ENCODE peak calls at places on chromosomes 4 and X, in ten cellular contexts. Q, N, B, L, K, Y, U, H, D and Z are unnamed samples.

GRCh38 chr4:186029731-186030421 is 39.1 kb upstream of the TLR3 start:
- DNase-seq in Q (peak), N (no peak), B (peak), L (peak), K (peak), Y (no peak), U (peak), H (no peak), D (peak), Z (no peak)

GRCh38 chrX:13487731-13488505 is 81.5 kb upstream of the EGFL6 start:
- DNase-seq in Q (peak), N (peak), B (peak), L (peak), K (no peak), Y (no peak), U (peak), H (peak), D (peak), Z (peak)

GRCh38 chrX:68440940-68441339 is 7.6 kb upstream of the OPHN1 start:
- DNase-seq in Q (peak), N (peak), B (no peak), L (peak), K (no peak), Y (no peak), U (no peak), H (peak), D (peak), Z (no peak)

GRCh38 chr4:57369446-57369845 is 259.3 kb upstream of the IGFBP7 start:
- DNase-seq in Q (no peak), N (no peak), B (no peak), L (no peak), K (no peak), Y (no peak), U (no peak), H (no peak), D (no peak), Z (no peak)

GRCh38 chrX:14039344-14039743 is 9.7 kb upstream of the GEMIN8 start:
- DNase-seq in Q (peak), N (peak), B (no peak), L (no peak), K (no peak), Y (no peak), U (peak), H (peak), D (peak), Z (peak)

GRCh38 chrX:53223955-53224859 is 800 bp downstream of the KDM5C start:
- DNase-seq in Q (no peak), N (no peak), B (peak), L (no peak), K (peak), Y (no peak), U (no peak), H (peak), D (peak), Z (no peak)

GRCh38 chr4:109559625-109559982 is 442 bp upstream of the MCUB start:
- DNase-seq in Q (no peak), N (no peak), B (no peak), L (peak), K (peak), Y (no peak), U (no peak), H (no peak), D (peak), Z (no peak)

GRCh38 chr4:165787516-165788274 is 85.3 kb upstream of the TLL1 start:
- DNase-seq in Q (no peak), N (no peak), B (no peak), L (no peak), K (no peak), Y (no peak), U (no peak), H (no peak), D (no peak), Z (no peak)

GRCh38 chrX:101362116-101362515 is 13.6 kb upstream of the TIMM8A start:
- DNase-seq in Q (no peak), N (no peak), B (no peak), L (no peak), K (no peak), Y (no peak), U (no peak), H (no peak), D (no peak), Z (no peak)

GRCh38 chr4:185719493-185719843 is 92.5 kb downstream of the SORBS2 start:
- DNase-seq in Q (no peak), N (no peak), B (no peak), L (no peak), K (no peak), Y (no peak), U (no peak), H (no peak), D (no peak), Z (no peak)

GRCh38 chrX:106707771-106708454 is 18.6 kb upstream of the RNF128 start:
- DNase-seq in Q (no peak), N (no peak), B (no peak), L (no peak), K (no peak), Y (no peak), U (no peak), H (no peak), D (no peak), Z (no peak)

GRCh38 chrX:30313322-30313721 is 4.1 kb upstream of the NR0B1 start:
- DNase-seq in Q (no peak), N (no peak), B (no peak), L (no peak), K (no peak), Y (no peak), U (no peak), H (no peak), D (no peak), Z (no peak)

GRCh38 chr4:128241425-128241913 is 46.1 kb downstream of the PGRMC2 start:
- DNase-seq in Q (no peak), N (no peak), B (peak), L (no peak), K (no peak), Y (no peak), U (peak), H (no peak), D (no peak), Z (no peak)

GRCh38 chr4:55736605-55737183 is 82.9 kb upstream of the EXOC1L start:
- DNase-seq in Q (no peak), N (no peak), B (no peak), L (no peak), K (no peak), Y (no peak), U (no peak), H (peak), D (no peak), Z (peak)

GRCh38 chr4:53990641-53991040 is 73.8 kb downstream of the CHIC2 start:
- DNase-seq in Q (no peak), N (no peak), B (no peak), L (no peak), K (no peak), Y (no peak), U (no peak), H (no peak), D (no peak), Z (no peak)

GRCh38 chr4:106344324-106344970 is 24.1 kb downstream of the GIMD1 start:
- DNase-seq in Q (no peak), N (no peak), B (no peak), L (no peak), K (no peak), Y (no peak), U (no peak), H (no peak), D (no peak), Z (no peak)

GRCh38 chrX:23317799-23318724 is 16.6 kb upstream of the PTCHD1 start:
- DNase-seq in Q (peak), N (no peak), B (no peak), L (no peak), K (no peak), Y (no peak), U (no peak), H (peak), D (peak), Z (peak)

GRCh38 chr4:6687947-6688878 is 5.5 kb upstream of the S100P start:
- DNase-seq in Q (no peak), N (no peak), B (peak), L (no peak), K (no peak), Y (no peak), U (no peak), H (no peak), D (no peak), Z (peak)

GRCh38 chr4:4607336-4608213 is 65.7 kb upstream of the STX18 start:
- DNase-seq in Q (no peak), N (no peak), B (no peak), L (no peak), K (no peak), Y (no peak), U (no peak), H (no peak), D (no peak), Z (no peak)

GRCh38 chrX:139877710-139878414 is 55.0 kb downstream of the ATP11C start:
- DNase-seq in Q (no peak), N (no peak), B (no peak), L (no peak), K (no peak), Y (no peak), U (no peak), H (no peak), D (no peak), Z (peak)

GRCh38 chrX:68163446-68163845 is 269.8 kb downstream of the OPHN1 start:
- DNase-seq in Q (no peak), N (no peak), B (no peak), L (no peak), K (no peak), Y (no peak), U (no peak), H (no peak), D (no peak), Z (no peak)

GRCh38 chr4:7970031-7970946 is 30.6 kb upstream of the AFAP1 start:
- DNase-seq in Q (no peak), N (peak), B (peak), L (no peak), K (no peak), Y (no peak), U (no peak), H (no peak), D (peak), Z (no peak)
- TF ChIP-seq POLR2A in Q (no peak), N (no peak), B (no peak), L (no peak), K (no peak), Y (peak), U (no peak), H (no peak), D (peak), Z (no peak)

DNA sequence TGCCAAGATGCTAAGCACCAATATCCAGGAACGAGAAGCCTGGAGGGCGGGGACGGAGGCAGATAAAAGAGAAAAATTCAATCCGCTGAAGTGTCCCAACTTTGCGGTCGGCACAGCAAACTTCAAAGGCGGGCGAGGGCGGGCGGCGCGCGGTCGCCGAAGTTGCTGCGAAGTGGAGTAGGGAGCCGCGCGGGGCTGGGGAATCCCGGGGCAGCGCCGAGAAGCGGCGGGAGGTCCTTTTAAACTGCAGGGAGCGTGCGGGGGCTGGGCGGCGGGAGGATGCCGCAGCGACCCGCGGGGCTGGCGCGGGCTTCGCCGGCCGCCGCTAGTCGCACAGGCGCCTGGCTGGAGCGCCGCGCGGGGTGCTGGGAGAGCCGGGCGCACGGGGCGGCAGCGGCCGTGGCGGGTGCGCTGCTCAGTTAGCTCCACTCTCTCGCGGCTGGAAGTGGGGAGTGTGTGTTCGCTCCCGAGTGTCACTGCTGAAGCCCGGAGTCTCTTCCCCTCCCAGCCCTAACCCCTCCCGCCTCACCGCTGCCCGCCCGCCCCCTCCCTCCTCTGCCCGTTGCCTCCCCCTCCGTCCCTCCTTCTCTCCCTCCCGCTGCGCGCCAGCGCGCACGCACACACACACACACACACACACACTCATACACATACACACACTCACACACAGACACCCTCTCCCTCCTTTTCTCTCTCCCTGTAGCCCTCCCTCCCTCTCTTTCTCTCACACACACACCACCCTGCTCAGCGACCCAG is at the start of gene NDNF:
- DNase-seq in Q (peak), N (peak), B (no peak), L (peak), K (peak), Y (no peak), U (no peak), H (no peak), D (peak), Z (no peak)
- TF ChIP-seq POLR2A in Q (no peak), N (no peak), B (no peak), L (no peak), K (no peak), Y (peak), U (no peak), H (no peak), D (peak), Z (no peak)

DNA sequence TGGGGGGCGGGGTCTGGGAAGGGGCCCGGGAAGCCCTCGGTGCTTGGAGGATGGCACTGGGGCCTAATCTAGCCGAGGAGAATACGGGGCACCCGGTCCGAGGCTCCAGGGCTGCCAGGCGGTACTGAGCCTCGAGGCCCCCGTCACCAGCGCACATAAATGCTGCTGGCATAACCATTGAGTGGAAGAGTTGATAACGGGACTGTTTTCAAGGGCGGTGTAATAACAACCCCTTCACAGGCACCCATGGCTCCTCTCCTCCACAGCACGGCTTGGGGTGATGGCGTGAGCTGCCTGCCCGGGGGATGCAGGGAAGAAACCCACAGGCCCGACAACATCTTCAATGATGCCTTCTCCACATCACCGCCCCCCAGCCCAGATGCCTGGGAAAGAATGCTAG is 130.7 kb downstream of the FAM53A start:
- DNase-seq in Q (no peak), N (no peak), B (no peak), L (no peak), K (peak), Y (no peak), U (no peak), H (no peak), D (no peak), Z (no peak)
- TF ChIP-seq POLR2A in Q (no peak), N (no peak), B (no peak), L (no peak), K (no peak), Y (no peak), U (no peak), H (no peak), D (no peak), Z (no peak)

GRCh38 chr4:86934147-86934771 is 552 bp upstream of the AFF1 start:
- DNase-seq in Q (no peak), N (no peak), B (no peak), L (no peak), K (no peak), Y (no peak), U (peak), H (no peak), D (peak), Z (peak)

GRCh38 chr4:86935499-86935832 is 655 bp downstream of the AFF1 start:
- DNase-seq in Q (no peak), N (peak), B (peak), L (no peak), K (no peak), Y (peak), U (peak), H (no peak), D (no peak), Z (peak)

GRCh38 chr4:86939123-86939522 is 4.3 kb downstream of the AFF1 start:
- DNase-seq in Q (no peak), N (no peak), B (no peak), L (no peak), K (no peak), Y (no peak), U (no peak), H (no peak), D (no peak), Z (peak)

GRCh38 chr4:86935833-86936721 is 1.3 kb downstream of the AFF1 start:
- DNase-seq in Q (peak), N (peak), B (peak), L (peak), K (peak), Y (no peak), U (peak), H (peak), D (peak), Z (peak)

GRCh38 chr4:86934772-86935498 is at the start of gene AFF1:
- DNase-seq in Q (peak), N (peak), B (peak), L (peak), K (peak), Y (peak), U (peak), H (peak), D (peak), Z (peak)
- TF ChIP-seq POLR2A in Q (peak), N (peak), B (no peak), L (peak), K (no peak), Y (peak), U (no peak), H (peak), D (peak), Z (peak)

GRCh38 chr4:140756292-140757219 is at the start of gene TBC1D9:
- DNase-seq in Q (peak), N (peak), B (peak), L (peak), K (peak), Y (peak), U (peak), H (no peak), D (peak), Z (peak)
- TF ChIP-seq POLR2A in Q (peak), N (peak), B (peak), L (no peak), K (no peak), Y (peak), U (no peak), H (no peak), D (peak), Z (no peak)

DNA sequence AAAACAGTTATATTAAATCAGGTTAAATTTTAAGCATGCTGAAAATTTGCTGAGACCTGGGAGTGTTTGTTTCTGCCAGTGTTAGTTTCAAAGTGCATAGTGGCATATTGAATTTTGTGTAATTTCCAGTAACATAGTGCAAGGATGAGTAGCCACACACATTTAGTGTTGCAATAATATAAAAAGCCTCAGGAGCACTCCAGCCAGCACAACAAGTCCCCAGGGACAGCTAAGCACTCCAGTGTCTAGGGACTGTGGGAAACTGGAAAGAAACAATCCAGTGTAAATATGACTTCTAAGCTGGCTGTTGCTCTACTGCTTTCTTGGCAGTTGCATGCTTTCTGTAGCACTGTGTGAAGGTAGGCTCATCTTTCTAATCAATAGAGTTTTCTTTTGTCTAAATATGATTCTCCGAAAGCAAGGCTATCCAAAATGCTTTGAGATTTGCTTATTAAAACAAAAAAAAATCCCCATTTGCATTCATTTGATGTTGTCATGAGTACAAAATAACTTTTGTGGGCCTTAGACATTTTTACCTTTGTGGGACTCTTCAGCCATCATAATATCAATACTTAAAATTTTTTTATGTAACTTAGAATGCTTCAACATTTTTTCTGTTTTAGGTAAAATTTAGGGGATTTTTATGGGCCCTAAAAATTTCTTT is 24.2 kb upstream of the CXCL2 start:
- DNase-seq in Q (peak), N (no peak), B (no peak), L (no peak), K (no peak), Y (no peak), U (no peak), H (no peak), D (no peak), Z (peak)
- TF ChIP-seq POLR2A in Q (no peak), N (no peak), B (no peak), L (no peak), K (no peak), Y (no peak), U (no peak), H (no peak), D (no peak), Z (no peak)

DNA sequence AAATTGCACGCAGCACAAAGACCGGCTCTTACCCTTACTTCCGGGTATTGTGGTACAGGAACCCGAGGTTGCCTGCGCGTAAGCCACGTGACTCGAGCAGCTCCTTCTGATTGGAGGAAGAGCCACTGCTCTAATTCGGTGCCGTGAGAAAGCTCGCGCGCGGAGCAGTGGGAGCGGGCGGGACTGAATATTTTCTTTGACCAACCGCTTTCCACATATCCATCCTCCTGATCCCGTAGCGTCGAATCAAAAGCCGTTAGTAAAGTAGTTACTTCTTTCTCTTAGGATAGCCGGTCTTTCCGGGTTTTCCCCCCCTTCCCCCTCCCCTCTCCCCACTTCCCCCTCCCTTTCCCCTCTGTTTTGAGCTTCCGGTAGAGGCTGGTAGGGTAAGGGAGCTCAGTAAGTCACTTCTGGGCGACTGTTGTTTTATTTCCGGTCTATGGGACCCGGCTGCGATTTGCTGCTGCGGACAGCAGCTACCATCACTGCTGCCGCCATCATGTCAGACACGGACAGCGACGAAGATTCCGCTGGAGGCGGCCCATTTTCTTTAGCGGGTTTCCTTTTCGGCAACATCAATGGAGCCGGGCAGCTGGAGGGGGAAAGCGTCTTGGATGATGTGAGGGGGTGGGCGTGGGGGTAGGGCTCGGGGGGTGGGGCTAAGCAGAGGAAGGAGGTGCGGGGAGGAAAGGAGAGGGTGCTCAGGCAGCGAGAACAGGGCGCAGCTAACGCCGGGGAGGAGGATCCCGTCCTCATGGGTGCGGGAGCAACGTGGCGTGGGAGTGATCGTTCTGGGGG is at the start of gene TAF1:
- DNase-seq in Q (peak), N (peak), B (peak), L (peak), K (peak), Y (peak), U (peak), H (peak), D (peak), Z (peak)
- TF ChIP-seq POLR2A in Q (peak), N (no peak), B (no peak), L (no peak), K (peak), Y (no peak), U (no peak), H (peak), D (peak), Z (peak)

DNA sequence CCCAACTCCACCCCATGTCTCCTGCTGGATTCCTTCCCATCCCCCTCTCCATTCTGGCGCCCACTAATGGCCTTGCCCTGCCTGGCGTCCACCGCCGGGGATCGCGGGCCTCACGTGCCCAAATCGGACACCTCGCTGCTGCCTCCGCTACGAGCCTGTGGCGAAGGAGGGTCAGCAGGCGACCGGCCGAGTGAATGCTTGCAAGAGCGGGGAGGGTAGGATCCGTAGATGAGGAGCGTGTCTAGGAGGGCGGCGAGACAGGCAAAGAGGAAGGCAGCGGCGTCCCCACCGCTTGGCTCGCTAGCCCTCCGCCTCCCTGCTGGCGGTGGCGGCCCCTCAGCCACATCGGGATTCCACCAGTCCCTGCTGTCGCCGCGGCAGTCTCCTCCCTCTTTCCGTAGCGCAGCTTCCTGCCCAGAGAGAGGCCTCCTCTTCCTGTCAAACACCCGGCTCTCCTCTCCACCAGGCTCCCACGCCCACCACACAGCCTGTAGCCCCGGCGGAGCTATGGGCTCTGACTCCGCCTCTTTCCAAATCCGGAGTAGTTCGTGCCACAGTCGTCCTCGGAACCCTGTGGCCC is at the start of gene SPIN2B:
- DNase-seq in Q (peak), N (peak), B (peak), L (peak), K (peak), Y (peak), U (peak), H (peak), D (peak), Z (peak)
- TF ChIP-seq POLR2A in Q (peak), N (peak), B (no peak), L (no peak), K (no peak), Y (peak), U (no peak), H (peak), D (peak), Z (peak)